ENCODE peak calls at places on chromosomes 13 and 19, in eight cellular contexts. Y, K, D, S, R, B, G and X are unnamed samples.

GRCh38 chr19:3098515-3099346 is 4.6 kb downstream of the GNA11 start:
- DNase-seq in Y (peak), K (no peak), D (peak), S (no peak), R (no peak), B (no peak), G (peak), X (no peak)

GRCh38 chr19:6362351-6362801 is 1.0 kb downstream of the CLPP start:
- DNase-seq in Y (no peak), K (no peak), D (peak), S (no peak), R (no peak), B (no peak), G (no peak), X (peak)

GRCh38 chr13:30412351-30412750 is 9.9 kb upstream of the UBE2L5 start:
- DNase-seq in Y (no peak), K (no peak), D (no peak), S (no peak), R (no peak), B (no peak), G (no peak), X (no peak)

GRCh38 chr19:1822210-1822609 is 10.1 kb upstream of the ATP8B3 start:
- DNase-seq in Y (no peak), K (no peak), D (no peak), S (no peak), R (no peak), B (no peak), G (no peak), X (no peak)

GRCh38 chr13:103878891-103879605 is 812.8 kb upstream of the SLC10A2 start:
- DNase-seq in Y (no peak), K (no peak), D (no peak), S (no peak), R (no peak), B (no peak), G (no peak), X (no peak)

GRCh38 chr19:3324405-3324856 is 42.0 kb upstream of the NFIC start:
- DNase-seq in Y (peak), K (no peak), D (peak), S (no peak), R (no peak), B (no peak), G (no peak), X (peak)

GRCh38 chr13:94481966-94482365 is 2.5 kb upstream of the DCT start:
- DNase-seq in Y (peak), K (no peak), D (no peak), S (no peak), R (peak), B (no peak), G (no peak), X (no peak)

GRCh38 chr19:45499196-45500180 is 1.2 kb downstream of the PPM1N start:
- DNase-seq in Y (peak), K (no peak), D (peak), S (no peak), R (no peak), B (no peak), G (no peak), X (peak)

GRCh38 chr19:33299061-33299665 is 3.2 kb downstream of the CEBPA start:
- DNase-seq in Y (no peak), K (no peak), D (no peak), S (no peak), R (no peak), B (no peak), G (no peak), X (no peak)

GRCh38 chr13:113592571-113592970 is 8.0 kb downstream of the TFDP1 start:
- DNase-seq in Y (peak), K (no peak), D (no peak), S (no peak), R (no peak), B (no peak), G (no peak), X (no peak)

GRCh38 chr13:42735011-42735410 is 46.4 kb upstream of the FAM216B start:
- DNase-seq in Y (no peak), K (no peak), D (no peak), S (no peak), R (no peak), B (no peak), G (no peak), X (no peak)

GRCh38 chr13:22372261-22372660 is 701.4 kb downstream of the FGF9 start:
- DNase-seq in Y (no peak), K (no peak), D (peak), S (no peak), R (no peak), B (no peak), G (no peak), X (peak)

GRCh38 chr19:2337329-2337707 is 8.8 kb downstream of the SPPL2B start:
- DNase-seq in Y (no peak), K (no peak), D (no peak), S (no peak), R (no peak), B (no peak), G (peak), X (no peak)

GRCh38 chr19:8567522-8568172 is 9.6 kb downstream of the MYO1F start:
- DNase-seq in Y (no peak), K (no peak), D (no peak), S (no peak), R (no peak), B (no peak), G (no peak), X (no peak)

GRCh38 chr19:28468701-28469459 is 744.1 kb downstream of the UQCRFS1 start:
- DNase-seq in Y (no peak), K (no peak), D (peak), S (no peak), R (no peak), B (no peak), G (peak), X (peak)

GRCh38 chr19:17954401-17954800 is 12.5 kb upstream of the KCNN1 start:
- DNase-seq in Y (no peak), K (no peak), D (no peak), S (no peak), R (no peak), B (no peak), G (no peak), X (no peak)

GRCh38 chr13:36251528-36251927 is 37.2 kb upstream of the SOHLH2 start:
- DNase-seq in Y (no peak), K (no peak), D (no peak), S (no peak), R (peak), B (no peak), G (no peak), X (no peak)

GRCh38 chr19:15812059-15812722 is 3.3 kb downstream of the OR10H1 start:
- DNase-seq in Y (no peak), K (no peak), D (no peak), S (no peak), R (peak), B (no peak), G (no peak), X (peak)

GRCh38 chr13:75829874-75830273 is 193.7 kb downstream of the LMO7 start:
- DNase-seq in Y (no peak), K (no peak), D (no peak), S (no peak), R (no peak), B (no peak), G (no peak), X (no peak)

GRCh38 chr19:54017266-54017665 is 25.8 kb downstream of the CACNG6 start:
- DNase-seq in Y (no peak), K (no peak), D (no peak), S (no peak), R (no peak), B (no peak), G (no peak), X (no peak)

GRCh38 chr19:17968376-17968775 is 1.5 kb downstream of the KCNN1 start:
- DNase-seq in Y (no peak), K (no peak), D (no peak), S (no peak), R (no peak), B (no peak), G (no peak), X (no peak)

GRCh38 chr13:46926856-46927625 is 30.2 kb upstream of the HTR2A start:
- DNase-seq in Y (no peak), K (no peak), D (no peak), S (no peak), R (no peak), B (no peak), G (no peak), X (no peak)

GRCh38 chr13:90565985-90566713 is 781.3 kb upstream of the MIR17HG start:
- DNase-seq in Y (no peak), K (no peak), D (no peak), S (no peak), R (no peak), B (no peak), G (no peak), X (no peak)

GRCh38 chr13:32938907-32939306 is 77.3 kb upstream of the KL start:
- DNase-seq in Y (no peak), K (no peak), D (no peak), S (no peak), R (peak), B (no peak), G (no peak), X (no peak)

GRCh38 chr13:40251343-40252032 is 415.0 kb downstream of the FOXO1 start:
- DNase-seq in Y (no peak), K (no peak), D (peak), S (no peak), R (no peak), B (no peak), G (no peak), X (peak)

GRCh38 chr19:13843104-13843921 is 33.6 kb upstream of the NANOS3 start:
- DNase-seq in Y (no peak), K (no peak), D (no peak), S (peak), R (peak), B (no peak), G (peak), X (no peak)

GRCh38 chr13:79581870-79582315 is 100.9 kb downstream of the NDFIP2 start:
- DNase-seq in Y (no peak), K (no peak), D (no peak), S (no peak), R (no peak), B (no peak), G (no peak), X (no peak)

GRCh38 chr13:43360911-43361605 is 337.7 kb downstream of the DNAJC15 start:
- DNase-seq in Y (no peak), K (no peak), D (no peak), S (no peak), R (no peak), B (no peak), G (no peak), X (no peak)

GRCh38 chr19:23377276-23377675 is 18.0 kb downstream of the ZNF91 start:
- DNase-seq in Y (no peak), K (no peak), D (no peak), S (no peak), R (no peak), B (no peak), G (no peak), X (no peak)

GRCh38 chr19:1910169-1910568 is 5.0 kb downstream of the ADAT3 start:
- DNase-seq in Y (no peak), K (no peak), D (no peak), S (no peak), R (no peak), B (no peak), G (no peak), X (no peak)

GRCh38 chr13:23330356-23330755 is 103.1 kb downstream of the SACS start:
- DNase-seq in Y (no peak), K (no peak), D (no peak), S (peak), R (no peak), B (no peak), G (no peak), X (no peak)

GRCh38 chr19:3105641-3106508 is 11.7 kb downstream of the GNA11 start:
- DNase-seq in Y (no peak), K (no peak), D (no peak), S (no peak), R (no peak), B (no peak), G (no peak), X (no peak)

GRCh38 chr13:104625196-104625595 is 1559.0 kb upstream of the SLC10A2 start:
- DNase-seq in Y (no peak), K (no peak), D (no peak), S (no peak), R (no peak), B (no peak), G (no peak), X (no peak)

GRCh38 chr13:50910483-50910805 is 853 bp downstream of the RNASEH2B start:
- DNase-seq in Y (peak), K (no peak), D (peak), S (no peak), R (peak), B (no peak), G (peak), X (no peak)

GRCh38 chr19:18439025-18439909 is 1.3 kb upstream of the ISYNA1 start:
- DNase-seq in Y (no peak), K (no peak), D (no peak), S (no peak), R (no peak), B (no peak), G (no peak), X (no peak)

DNA sequence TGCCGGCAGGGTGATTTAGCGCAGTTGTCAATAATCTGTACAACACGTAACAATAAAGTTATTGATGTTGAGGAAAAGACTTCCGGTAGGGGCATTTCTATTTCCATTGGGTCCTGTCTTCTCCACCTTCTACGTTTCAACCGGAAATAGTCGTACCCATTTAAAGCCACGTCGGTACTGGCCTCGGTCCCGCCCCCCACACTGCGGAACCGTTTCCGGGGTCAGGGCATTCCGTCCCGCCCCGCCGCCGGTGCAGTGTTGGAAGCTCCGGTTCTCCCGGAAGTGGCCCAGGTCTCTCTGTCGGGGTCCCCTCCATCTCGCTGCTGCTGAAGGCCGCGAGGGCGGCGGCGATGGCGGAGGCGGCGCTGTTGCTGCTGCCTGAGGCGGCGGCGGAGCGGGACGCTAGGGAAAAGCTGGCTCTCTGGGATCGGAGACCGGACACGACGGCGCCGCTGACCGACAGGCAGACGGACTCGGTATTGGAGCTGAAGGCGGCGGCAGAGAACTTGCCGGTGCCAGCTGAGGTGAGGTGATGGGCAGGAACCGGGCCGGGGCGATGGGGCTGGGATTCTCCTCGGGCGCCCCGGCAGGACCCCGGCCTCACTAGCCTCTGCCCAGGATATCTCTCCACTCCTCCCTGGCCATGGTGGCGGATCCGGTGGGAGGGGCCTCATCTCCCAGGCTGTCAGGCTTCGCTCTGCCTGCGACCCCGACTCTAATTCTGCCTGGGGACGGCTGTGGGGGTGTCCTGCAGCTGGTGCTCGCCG is at the start of gene COG3:
- DNase-seq in Y (peak), K (peak), D (peak), S (peak), R (peak), B (peak), G (peak), X (peak)
- TF ChIP-seq CTCF in Y (peak), K (peak), D (peak), S (peak), R (peak), B (no peak), G (peak), X (no peak)

DNA sequence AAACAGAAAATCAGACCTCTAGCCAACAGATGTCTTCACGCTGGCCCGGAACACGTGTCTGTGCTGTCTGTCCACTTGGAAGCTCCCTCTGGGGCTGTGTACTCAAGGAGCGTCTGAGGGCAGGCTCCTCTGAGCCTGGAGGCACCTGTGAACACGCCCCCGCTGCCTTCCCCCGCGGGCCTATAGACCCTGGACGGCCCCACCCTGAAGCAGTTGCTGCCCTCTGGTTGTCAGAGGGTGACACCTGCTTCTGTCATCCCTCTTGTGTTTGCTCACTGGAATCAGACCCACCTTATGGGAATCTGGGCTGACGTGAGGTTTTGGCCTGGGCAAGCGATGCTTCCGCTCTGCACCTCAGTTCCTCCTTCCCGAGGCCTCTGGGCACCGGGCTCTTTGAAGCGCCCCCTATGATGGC is 19.2 kb downstream of the EPN1 start:
- DNase-seq in Y (no peak), K (no peak), D (no peak), S (no peak), R (no peak), B (no peak), G (no peak), X (no peak)
- TF ChIP-seq CTCF in Y (no peak), K (no peak), D (no peak), S (no peak), R (no peak), B (no peak), G (no peak), X (no peak)

DNA sequence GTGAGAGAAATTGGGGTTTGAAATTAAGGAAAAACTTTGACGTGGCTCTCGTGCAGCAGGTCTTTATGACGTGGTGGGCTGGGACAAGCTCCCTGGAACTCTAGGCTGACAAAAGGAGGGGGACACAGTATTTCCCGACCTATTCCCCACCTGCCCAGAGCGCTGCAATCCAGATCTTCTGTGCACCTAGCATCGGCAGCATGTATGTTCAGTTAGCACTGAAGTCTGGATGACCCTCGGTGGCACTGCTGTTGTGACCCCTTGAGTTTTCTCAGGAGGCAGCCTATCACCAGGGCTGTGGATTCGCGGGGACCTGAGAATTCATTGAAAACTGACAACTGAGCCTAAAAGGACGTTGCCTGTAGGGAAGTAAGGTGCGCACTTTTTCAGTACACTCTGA is 9.1 kb upstream of the ZNF536 start:
- DNase-seq in Y (no peak), K (no peak), D (no peak), S (no peak), R (no peak), B (no peak), G (no peak), X (no peak)
- TF ChIP-seq CTCF in Y (no peak), K (no peak), D (no peak), S (no peak), R (no peak), B (no peak), G (no peak), X (no peak)

DNA sequence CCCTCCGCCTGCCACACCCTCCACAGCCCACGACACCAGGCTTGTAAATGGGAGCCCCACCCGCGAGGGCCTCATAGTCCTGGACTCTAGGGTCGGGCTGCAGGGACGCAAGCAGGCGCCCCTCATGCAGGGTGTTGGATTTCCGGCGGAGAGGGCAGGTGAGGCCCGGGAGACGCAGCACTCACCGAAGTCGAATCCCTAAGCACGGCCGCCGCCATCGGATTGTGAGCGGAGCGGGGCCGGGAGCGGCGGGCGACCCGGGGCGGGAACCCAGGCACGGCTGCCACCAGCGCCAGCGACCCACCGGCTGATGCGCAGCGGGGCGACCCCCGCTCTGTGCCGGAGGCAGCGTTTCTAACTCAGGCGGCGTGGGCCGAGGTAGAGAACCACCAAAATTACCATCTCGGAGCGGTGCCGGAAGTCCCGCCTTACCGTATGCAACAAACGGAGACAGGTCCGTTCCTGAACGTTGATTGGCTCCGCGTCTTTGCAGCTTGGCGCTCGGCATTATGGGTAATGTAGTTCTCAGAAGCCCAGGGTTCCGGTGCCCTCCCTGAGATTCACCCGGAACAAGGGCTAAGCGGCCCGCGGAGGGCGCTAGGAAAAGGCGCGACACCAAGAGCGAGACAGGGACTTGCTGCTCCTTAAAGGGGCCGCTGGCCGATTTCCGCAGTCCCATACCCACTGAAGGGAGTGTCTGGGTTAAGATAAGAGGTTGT is at the start of gene ZNF416:
- DNase-seq in Y (peak), K (peak), D (peak), S (peak), R (peak), B (peak), G (peak), X (peak)
- TF ChIP-seq CTCF in Y (no peak), K (peak), D (peak), S (no peak), R (no peak), B (peak), G (no peak), X (no peak)

GRCh38 chr19:579111-579841 is 6.9 kb downstream of the BSG start:
- DNase-seq in Y (no peak), K (no peak), D (no peak), S (no peak), R (no peak), B (no peak), G (no peak), X (no peak)

GRCh38 chr19:579842-580155 is 7.4 kb downstream of the BSG start:
- DNase-seq in Y (no peak), K (no peak), D (no peak), S (no peak), R (no peak), B (no peak), G (no peak), X (no peak)

GRCh38 chr19:576768-577438 is 4.5 kb downstream of the BSG start:
- DNase-seq in Y (no peak), K (no peak), D (no peak), S (no peak), R (no peak), B (no peak), G (no peak), X (no peak)

GRCh38 chr19:575527-576506 is 3.4 kb downstream of the BSG start:
- DNase-seq in Y (no peak), K (no peak), D (no peak), S (no peak), R (peak), B (no peak), G (peak), X (no peak)

GRCh38 chr19:577439-578392 is 5.3 kb downstream of the BSG start:
- DNase-seq in Y (no peak), K (no peak), D (no peak), S (no peak), R (no peak), B (no peak), G (no peak), X (no peak)
- TF ChIP-seq CTCF in Y (no peak), K (no peak), D (no peak), S (no peak), R (no peak), B (no peak), G (no peak), X (no peak)